ENCODE peak calls at places on chromosomes 1 and 21, in five cellular contexts. M is WTC11, C is cardiac muscle cell, I is left ventricle myocardium inferior, K is hepatocyte. E is an unnamed sample.
A peak's percentile ranks its signal among the peaks of the same experiment; 100 is the strongest.

GRCh38 chr1:36882536-36883285 is 151.6 kb downstream of the GRIK3 start:
- DNase-seq in M (no peak), C (no peak), I (no peak), K (no peak), E (no peak)

GRCh38 chr1:180854456-180854855 is 58.2 kb upstream of the KIAA1614 start:
- DNase-seq in M (no peak), C (peak; percentile 25), I (no peak), K (no peak), E (no peak)

GRCh38 chr21:44612029-44612486 is at the start of gene KRTAP10-8:
- DNase-seq in M (no peak), C (no peak), I (no peak), K (no peak), E (no peak)

GRCh38 chr1:44786138-44786840 is 1.7 kb downstream of the BEST4 start:
- DNase-seq in M (peak; percentile 88), C (peak; percentile 57), I (peak; percentile 73), K (peak; percentile 89), E (peak; percentile 85)

GRCh38 chr1:236342403-236343245 is 51.5 kb upstream of the EDARADD start:
- DNase-seq in M (no peak), C (peak; percentile 62), I (no peak), K (no peak), E (no peak)

GRCh38 chr21:18548249-18548648 is 144.7 kb upstream of the TMPRSS15 start:
- DNase-seq in M (no peak), C (no peak), I (no peak), K (no peak), E (no peak)

GRCh38 chr1:20446796-20447195 is 39.2 kb downstream of the CAMK2N1 start:
- DNase-seq in M (no peak), C (peak; percentile 24), I (no peak), K (no peak), E (no peak)

GRCh38 chr1:164801246-164801731 is 242.3 kb downstream of the PBX1 start:
- DNase-seq in M (no peak), C (no peak), I (no peak), K (no peak), E (no peak)

GRCh38 chr1:211736351-211736915 is 61.0 kb upstream of the NEK2 start:
- DNase-seq in M (no peak), C (peak; percentile 45), I (no peak), K (no peak), E (no peak)

GRCh38 chr1:245578306-245578705 is 423.5 kb downstream of the KIF26B start:
- DNase-seq in M (no peak), C (no peak), I (no peak), K (no peak), E (no peak)

DNA sequence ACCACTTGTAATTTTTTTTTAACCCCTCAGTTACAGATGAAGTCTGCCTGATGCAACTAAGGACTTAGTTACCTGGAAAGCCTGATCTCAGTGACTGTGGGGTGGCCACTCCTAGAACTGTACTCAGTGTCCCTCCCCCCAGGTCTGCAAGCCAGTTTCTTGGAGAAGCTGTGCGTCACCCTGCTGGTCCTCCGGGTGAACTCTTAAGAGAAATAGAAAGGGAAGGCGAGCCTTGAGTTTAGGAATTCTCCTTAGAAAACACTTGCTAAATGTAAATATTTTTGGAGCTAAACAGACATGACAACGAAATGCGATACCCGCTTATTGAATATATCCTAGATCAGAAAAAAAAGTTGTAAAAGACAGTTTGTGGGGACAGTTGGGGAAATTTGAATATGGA is 730 bp downstream of the SLC16A4 start:
- DNase-seq in M (peak; percentile 16), C (peak; percentile 71), I (peak; percentile 24), K (peak; percentile 62), E (no peak)
- TF ChIP-seq CTCF in M (no peak), C (peak; percentile 17), I (no peak), K (no peak), E (no peak)

GRCh38 chr1:51627672-51628071 is 10.8 kb downstream of the OSBPL9 start:
- DNase-seq in M (no peak), C (peak; percentile 78), I (no peak), K (peak; percentile 49), E (peak; percentile 45)
- TF ChIP-seq CTCF in M (no peak), C (peak; percentile 64), I (peak; percentile 56), K (peak; percentile 48), E (no peak)

DNA sequence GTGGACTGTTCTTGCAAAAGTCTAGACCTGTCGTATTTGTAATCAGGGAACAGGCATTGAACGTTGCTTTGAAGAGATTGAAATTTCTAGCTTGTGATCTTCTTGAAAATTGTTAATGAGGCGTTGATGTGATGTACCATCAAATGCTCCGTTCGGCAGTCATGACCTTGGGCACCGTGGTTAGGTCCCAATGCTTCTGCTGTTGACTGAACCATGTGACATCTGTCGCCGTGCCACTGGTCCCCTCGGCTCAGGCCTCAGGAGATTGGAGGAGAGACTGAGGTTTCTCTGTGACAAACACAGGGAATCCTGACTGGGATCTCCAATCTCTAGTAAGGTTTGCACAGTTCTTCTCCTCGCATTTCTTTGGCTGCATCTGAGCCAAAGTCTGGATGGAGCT is 18.1 kb upstream of the KCNAB2 start:
- DNase-seq in M (no peak), C (no peak), I (no peak), K (no peak), E (no peak)
- TF ChIP-seq CTCF in M (no peak), C (no peak), I (no peak), K (no peak), E (no peak)

DNA sequence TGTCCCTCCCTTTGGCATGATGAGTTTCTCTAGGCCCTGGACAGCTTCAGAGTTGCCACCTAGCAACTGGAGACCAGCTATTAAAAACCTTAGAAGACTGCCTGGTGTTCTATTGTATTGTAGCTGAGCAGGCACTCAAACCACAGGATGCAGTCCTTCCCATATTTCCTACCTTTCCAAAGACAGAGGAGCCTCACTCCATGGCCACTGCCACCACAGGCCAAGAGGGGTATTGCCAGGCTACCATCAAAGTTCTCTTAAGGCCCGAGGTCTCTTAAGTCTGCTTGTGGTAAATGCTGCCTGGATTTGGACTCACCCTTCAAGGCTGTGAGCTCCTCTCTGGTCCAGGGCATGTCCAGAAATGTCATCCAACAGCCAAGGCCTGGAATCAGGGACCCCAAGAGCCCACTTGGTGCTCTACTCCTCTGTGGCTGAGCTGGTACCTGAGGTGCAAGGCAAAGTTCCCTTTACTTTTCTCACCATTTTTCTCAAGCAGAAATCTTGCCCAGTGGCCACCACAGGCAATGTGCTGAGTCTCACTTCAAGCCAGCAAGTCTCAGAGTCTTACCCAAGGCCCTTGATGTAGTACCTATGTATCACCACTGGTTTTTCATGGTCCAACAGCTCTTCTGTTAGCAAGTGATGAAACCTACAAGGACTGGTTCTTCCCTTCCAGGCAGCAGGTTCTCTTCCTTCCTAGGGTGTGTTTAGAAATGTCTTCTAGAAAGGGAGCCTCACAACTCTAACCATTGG is 269.4 kb downstream of the AMY1C start:
- DNase-seq in M (peak; percentile 15), C (no peak), I (no peak), K (no peak), E (no peak)
- TF ChIP-seq CTCF in M (no peak), C (no peak), I (no peak), K (no peak), E (no peak)

GRCh38 chr1:1797731-1798341 is 19.6 kb upstream of the NADK start:
- DNase-seq in M (no peak), C (no peak), I (no peak), K (no peak), E (no peak)

GRCh38 chr1:1796466-1796865 is 18.2 kb upstream of the NADK start:
- DNase-seq in M (no peak), C (no peak), I (no peak), K (no peak), E (no peak)

GRCh38 chr1:1793481-1794244 is 15.4 kb upstream of the NADK start:
- DNase-seq in M (no peak), C (no peak), I (no peak), K (no peak), E (no peak)

GRCh38 chr1:1799716-1800115 is 21.4 kb upstream of the NADK start:
- DNase-seq in M (no peak), C (no peak), I (no peak), K (no peak), E (peak; percentile 82)

GRCh38 chr1:1794999-1795398 is 16.7 kb upstream of the NADK start:
- DNase-seq in M (peak; percentile 41), C (no peak), I (no peak), K (no peak), E (no peak)
- TF ChIP-seq CTCF in M (no peak), C (no peak), I (no peak), K (no peak), E (no peak)